ENCODE peak calls at places on chromosome 2, in nine cellular contexts. N is AG08395; T is NCI-H187; I is EL; Q is Jurkat, Clone E6-1; R is T-helper 1 cell; M is CD8-positive, alpha-beta T cell; H is T-cell; P is WTC11. C is an unnamed sample.

GRCh38 chr2:172951554-172951953 is 124.1 kb upstream of the MAP3K20 start:
- DNase-seq in M (no peak), P (no peak), Q (no peak), T (no peak), N (no peak), R (no peak), I (no peak), H (no peak), C (peak)

GRCh38 chr2:121955313-121956211 is 200.1 kb downstream of the TSN start:
- DNase-seq in R (no peak), H (no peak), M (no peak), Q (no peak), N (no peak), P (peak), I (no peak), T (peak), C (peak)

GRCh38 chr2:191617589-191617988 is 60.3 kb upstream of the NABP1 start:
- DNase-seq in P (no peak), T (no peak), R (peak), Q (peak), I (no peak), N (no peak), H (peak), M (peak), C (no peak)

GRCh38 chr2:166090900-166091299 is 36.9 kb downstream of the SCN1A start:
- DNase-seq in T (no peak), N (no peak), I (peak), H (no peak), Q (no peak), P (no peak), M (no peak), R (no peak), C (no peak)

GRCh38 chr2:625415-626135 is 51.6 kb downstream of the TMEM18 start:
- DNase-seq in R (no peak), P (no peak), Q (no peak), T (no peak), M (no peak), H (no peak), I (no peak), N (no peak), C (no peak)

GRCh38 chr2:230930149-230930780 is 5.2 kb upstream of the GPR55 start:
- DNase-seq in H (no peak), M (no peak), R (no peak), N (no peak), P (no peak), I (no peak), Q (no peak), T (no peak), C (no peak)

GRCh38 chr2:122191331-122191730 is 435.9 kb downstream of the TSN start:
- DNase-seq in H (no peak), P (peak), M (no peak), T (no peak), N (peak), R (no peak), Q (no peak), I (peak), C (peak)

GRCh38 chr2:10845640-10846039 is 33.1 kb upstream of the PDIA6 start:
- DNase-seq in N (no peak), M (no peak), T (no peak), R (no peak), H (no peak), P (no peak), I (no peak), Q (no peak), C (no peak)

GRCh38 chr2:46364797-46365457 is 67.7 kb downstream of the EPAS1 start:
- DNase-seq in M (no peak), H (peak), P (peak), Q (peak), T (peak), R (no peak), I (peak), N (peak), C (peak)

GRCh38 chr2:156147594-156148330 is 184.8 kb downstream of the NR4A2 start:
- DNase-seq in P (no peak), Q (no peak), N (no peak), M (no peak), T (no peak), H (no peak), I (no peak), R (no peak), C (no peak)

GRCh38 chr2:234304945-234305344 is 191.9 kb downstream of the ARL4C start:
- DNase-seq in P (peak), R (no peak), N (peak), Q (no peak), I (peak), M (no peak), T (no peak), H (no peak), C (peak)

GRCh38 chr2:232838406-232838874 is 31.6 kb upstream of the SNORC start:
- DNase-seq in T (no peak), H (peak), I (peak), M (peak), N (no peak), Q (peak), R (peak), P (no peak), C (no peak)